ENCODE peak calls at places on chromosomes 5 and 9, in seven cellular contexts. Y is K562, O is HCT116, Q is GM12878, I is Panc1, Z is HepG2, P is H1. W is an unnamed sample.
A peak's percentile ranks its signal among the peaks of the same experiment; 100 is the strongest.

GRCh38 chr5:40447438-40447837 is 232.3 kb upstream of the PTGER4 start:
- DNase-seq in Z (no peak), Q (no peak), O (no peak), Y (no peak), I (no peak), P (no peak), W (no peak)

GRCh38 chr9:127121628-127122175 is 733 bp downstream of the ANGPTL2 start:
- DNase-seq in Q (no peak), O (no peak), Z (no peak), I (no peak), Y (no peak), P (peak; percentile 60), W (peak; percentile 59)

GRCh38 chr9:127980056-127980705 is 608 bp downstream of the EEIG1 start:
- DNase-seq in I (no peak), Y (peak; percentile 87), Z (no peak), Q (no peak), P (peak; percentile 72), O (no peak), W (peak; percentile 75)

GRCh38 chr5:179186801-179187200 is 126.6 kb downstream of the ZNF354C start:
- DNase-seq in I (no peak), O (no peak), P (no peak), Y (no peak), Z (no peak), Q (no peak), W (no peak)

GRCh38 chr5:98770158-98770910 is 3.1 kb upstream of the RGMB start:
- DNase-seq in Y (no peak), Z (peak; percentile 41), O (no peak), P (no peak), Q (no peak), I (no peak), W (peak; percentile 48)

GRCh38 chr5:113804943-113805342 is 291.4 kb downstream of the YTHDC2 start:
- DNase-seq in Z (no peak), P (no peak), Y (no peak), I (no peak), O (no peak), Q (no peak), W (no peak)

GRCh38 chr5:30918171-30918570 is 275.3 kb upstream of the CDH6 start:
- DNase-seq in Z (no peak), Y (no peak), O (no peak), Q (no peak), I (no peak), P (no peak), W (no peak)

GRCh38 chr9:97638666-97639065 is 5.0 kb downstream of the NCBP1 start:
- DNase-seq in Z (peak; percentile 18), P (no peak), O (no peak), Y (no peak), I (no peak), Q (no peak), W (no peak)

GRCh38 chr5:110769282-110769681 is 30.5 kb downstream of the SLC25A46 start:
- DNase-seq in Z (no peak), O (no peak), P (no peak), I (no peak), Q (no peak), Y (no peak), W (no peak)

GRCh38 chr5:141192110-141192725 is at the start of gene PCDHB10:
- DNase-seq in Z (peak; percentile 9), I (no peak), Y (peak; percentile 32), P (peak; percentile 92), Q (no peak), O (peak; percentile 32), W (peak; percentile 53)

GRCh38 chr9:128168731-128169308 is 8.8 kb downstream of the BBLN start:
- DNase-seq in Q (no peak), P (no peak), Y (no peak), I (no peak), O (no peak), Z (no peak), W (no peak)

GRCh38 chr5:4079881-4080280 is 484.2 kb downstream of the IRX1 start:
- DNase-seq in O (no peak), Q (no peak), P (no peak), Y (no peak), Z (no peak), I (no peak), W (no peak)

GRCh38 chr5:65426656-65427055 is 55.1 kb downstream of the ADAMTS6 start:
- DNase-seq in O (no peak), P (no peak), Y (no peak), I (no peak), Z (no peak), Q (no peak), W (no peak)

GRCh38 chr9:3969846-3970245 is 330.0 kb downstream of the GLIS3 start:
- DNase-seq in O (no peak), Q (no peak), I (no peak), P (no peak), Z (no peak), Y (no peak), W (no peak)

GRCh38 chr5:145834917-145835838 is at the start of gene PRELID2:
- DNase-seq in O (peak; percentile 79), Y (peak; percentile 91), P (peak; percentile 91), Z (peak; percentile 89), Q (peak; percentile 27), I (peak; percentile 61), W (peak; percentile 89)

GRCh38 chr9:129242971-129243561 is 65.0 kb upstream of the IER5L start:
- DNase-seq in I (no peak), Q (no peak), Z (no peak), Y (no peak), P (no peak), O (no peak), W (no peak)

GRCh38 chr5:143456952-143457547 is 53.6 kb upstream of the NR3C1 start:
- DNase-seq in Z (no peak), Q (no peak), I (no peak), P (no peak), Y (no peak), O (peak; percentile 0), W (no peak)

GRCh38 chr5:96407441-96407840 is 25.6 kb downstream of the PCSK1 start:
- DNase-seq in Q (no peak), Y (no peak), P (no peak), I (no peak), Z (no peak), O (no peak), W (no peak)

GRCh38 chr5:14700478-14701436 is 36.2 kb downstream of the OTULIN start:
- DNase-seq in Z (no peak), O (no peak), P (no peak), Y (no peak), I (no peak), Q (no peak), W (no peak)

GRCh38 chr9:87816041-87816440 is 66.6 kb upstream of the SPATA31E1 start:
- DNase-seq in Y (no peak), Z (no peak), P (no peak), O (no peak), Q (no peak), I (no peak), W (no peak)

DNA sequence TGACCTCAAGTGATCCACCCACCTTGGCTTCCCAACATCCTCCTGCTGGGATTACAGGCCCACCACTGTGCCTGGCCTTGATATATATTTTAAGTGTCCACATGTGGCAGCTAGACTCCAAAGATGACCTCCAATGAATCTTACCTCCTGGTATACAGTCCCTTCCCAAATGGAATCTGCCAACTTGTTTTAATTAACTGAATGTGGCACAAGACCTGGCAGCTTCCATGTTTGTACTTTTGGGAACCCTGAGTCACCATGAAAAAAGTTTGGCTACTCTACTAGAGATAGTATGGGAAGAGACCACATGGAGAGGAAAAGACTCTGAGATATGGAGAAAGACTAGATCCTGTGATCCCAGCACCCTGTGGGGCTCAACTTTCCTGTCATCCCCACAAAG is 42.5 kb downstream of the CCL28 start:
- DNase-seq in Y (no peak), I (no peak), O (no peak), Z (no peak), Q (no peak), P (no peak), W (no peak)
- TF ChIP-seq SIN3A in Y (no peak), I (no peak), O (no peak), Z (no peak), Q (no peak), P (no peak), W (no peak)

DNA sequence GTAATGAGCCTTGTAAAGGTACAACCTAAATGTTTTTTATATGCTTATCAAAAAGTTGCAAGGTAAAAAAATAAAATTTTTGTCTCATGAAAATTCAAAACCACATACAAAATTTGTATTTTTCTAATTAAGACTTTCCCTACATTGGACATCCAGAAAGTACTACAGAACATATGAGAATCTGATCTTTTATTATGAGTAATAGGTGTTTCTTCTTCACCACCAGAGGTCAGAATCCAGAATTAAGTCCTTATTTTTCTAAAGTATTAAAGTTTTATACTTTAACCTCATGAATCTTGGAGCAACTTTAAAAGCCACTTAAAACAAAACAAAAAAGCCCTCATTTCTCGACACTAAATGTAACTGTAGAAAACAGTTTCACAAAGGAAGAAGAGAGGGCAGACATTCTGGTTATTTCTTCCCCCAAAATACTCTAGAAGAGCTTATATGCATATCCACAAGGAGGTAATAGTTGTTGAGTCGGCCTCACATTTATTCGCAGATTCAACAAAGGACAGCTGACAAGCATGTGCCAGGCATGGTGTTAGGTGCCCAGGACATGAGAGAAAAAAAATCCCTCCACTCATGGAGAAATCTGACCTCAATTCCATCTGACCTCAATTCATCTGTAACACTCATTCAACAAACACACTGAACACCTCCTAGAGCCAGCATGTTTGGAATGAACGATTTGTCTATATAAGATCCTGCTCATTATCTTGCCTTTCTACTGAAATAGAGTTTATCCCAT is 69.2 kb downstream of the MLLT3 start:
- DNase-seq in Y (no peak), Q (peak; percentile 38), O (no peak), I (no peak), P (no peak), Z (peak; percentile 9), W (no peak)
- TF ChIP-seq SIN3A in Y (no peak), Q (no peak), O (no peak), I (no peak), P (no peak), Z (no peak), W (no peak)

GRCh38 chr5:149759986-149760699 is 30.0 kb downstream of the PPARGC1B start:
- DNase-seq in Z (no peak), O (no peak), Q (no peak), I (no peak), Y (no peak), P (no peak), W (no peak)
- TF ChIP-seq SIN3A in Z (no peak), O (no peak), Q (no peak), I (no peak), Y (no peak), P (no peak), W (no peak)

GRCh38 chr9:99828417-99829176 is 6.9 kb downstream of the NR4A3 start:
- DNase-seq in Q (no peak), Z (no peak), Y (no peak), P (peak; percentile 68), O (no peak), I (no peak), W (no peak)
- TF ChIP-seq SIN3A in Q (no peak), Z (no peak), Y (no peak), P (no peak), O (no peak), I (no peak), W (no peak)

DNA sequence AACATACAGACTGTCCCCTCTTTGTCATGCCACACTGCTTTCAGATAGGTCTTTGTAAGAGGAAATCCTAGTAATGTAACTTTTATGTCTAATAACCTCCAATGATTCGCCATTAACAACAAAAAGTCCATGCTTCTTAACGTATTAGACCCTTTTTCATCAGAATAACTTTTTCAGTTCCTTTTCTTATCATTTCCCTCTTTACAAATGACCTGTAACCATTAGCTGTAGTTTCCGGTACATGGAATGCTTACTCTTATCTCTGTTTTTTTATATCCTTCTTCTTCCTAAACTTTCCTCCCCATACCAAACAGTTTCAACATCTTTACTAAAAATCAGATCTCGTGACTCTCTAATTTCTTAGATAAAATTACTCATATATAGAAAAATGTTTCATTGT is 268.9 kb upstream of the TYRP1 start:
- DNase-seq in Y (no peak), Q (no peak), P (no peak), Z (no peak), I (no peak), O (no peak), W (no peak)
- TF ChIP-seq SIN3A in Y (no peak), Q (no peak), P (no peak), Z (no peak), I (no peak), O (no peak), W (no peak)

W was measured in SK-N-SH.